ENCODE peak calls at places on chromosomes 6 and 20, in seven cellular contexts. One of them, this sample, is unnamed. For H3K4me1, the result is how much of the 10 kb centered on the place peaks cover.

GRCh38 chr6:75098709-75099108 is 107.1 kb downstream of the COL12A1 start:
- DNase-seq in sigmoid colon: peak
- DNase-seq in endothelial cell of umbilical vein: peak
- DNase-seq in A549: peak
- DNase-seq in IMR-90: peak
- DNase-seq in stomach: peak
- DNase-seq in heart left ventricle: peak
- DNase-seq in this sample: peak

GRCh38 chr6:6494677-6495076 is 93.8 kb upstream of the LY86 start:
- DNase-seq in sigmoid colon: no peak
- DNase-seq in endothelial cell of umbilical vein: no peak
- DNase-seq in A549: peak
- DNase-seq in IMR-90: no peak
- DNase-seq in stomach: peak
- DNase-seq in heart left ventricle: peak
- DNase-seq in this sample: peak

GRCh38 chr6:144302701-144303351 is 17.7 kb downstream of the UTRN start:
- DNase-seq in sigmoid colon: no peak
- DNase-seq in endothelial cell of umbilical vein: no peak
- DNase-seq in A549: no peak
- DNase-seq in IMR-90: peak
- DNase-seq in stomach: no peak
- DNase-seq in heart left ventricle: no peak
- DNase-seq in this sample: no peak

GRCh38 chr6:72080260-72080941 is 194.1 kb downstream of the RIMS1 start:
- DNase-seq in sigmoid colon: no peak
- DNase-seq in endothelial cell of umbilical vein: no peak
- DNase-seq in A549: no peak
- DNase-seq in IMR-90: no peak
- DNase-seq in stomach: no peak
- DNase-seq in heart left ventricle: no peak
- DNase-seq in this sample: no peak

GRCh38 chr6:87590989-87591388 is 1.1 kb downstream of the ORC3 start:
- DNase-seq in sigmoid colon: no peak
- DNase-seq in endothelial cell of umbilical vein: no peak
- DNase-seq in A549: no peak
- DNase-seq in IMR-90: peak
- DNase-seq in stomach: no peak
- DNase-seq in heart left ventricle: no peak
- DNase-seq in this sample: no peak

GRCh38 chr6:134229520-134229919 is 88.4 kb downstream of the SGK1 start:
- DNase-seq in sigmoid colon: no peak
- DNase-seq in endothelial cell of umbilical vein: no peak
- DNase-seq in A549: no peak
- DNase-seq in IMR-90: no peak
- DNase-seq in stomach: no peak
- DNase-seq in heart left ventricle: no peak
- DNase-seq in this sample: no peak

GRCh38 chr6:165725201-165725600 is 62.2 kb upstream of the PDE10A start:
- DNase-seq in sigmoid colon: no peak
- DNase-seq in endothelial cell of umbilical vein: no peak
- DNase-seq in A549: peak
- DNase-seq in IMR-90: no peak
- DNase-seq in stomach: no peak
- DNase-seq in heart left ventricle: no peak
- DNase-seq in this sample: no peak

GRCh38 chr20:5807431-5807830 is 57.2 kb downstream of the SHLD1 start:
- DNase-seq in sigmoid colon: no peak
- DNase-seq in endothelial cell of umbilical vein: no peak
- DNase-seq in A549: no peak
- DNase-seq in IMR-90: no peak
- DNase-seq in stomach: no peak
- DNase-seq in heart left ventricle: no peak
- DNase-seq in this sample: no peak

GRCh38 chr6:227074-227782 is 65.1 kb upstream of the DUSP22 start:
- DNase-seq in sigmoid colon: no peak
- DNase-seq in endothelial cell of umbilical vein: no peak
- DNase-seq in A549: no peak
- DNase-seq in IMR-90: no peak
- DNase-seq in stomach: no peak
- DNase-seq in heart left ventricle: no peak
- DNase-seq in this sample: no peak

GRCh38 chr6:52620906-52621190 is 44.0 kb upstream of the TRAM2 start:
- DNase-seq in sigmoid colon: no peak
- DNase-seq in endothelial cell of umbilical vein: no peak
- DNase-seq in A549: no peak
- DNase-seq in IMR-90: no peak
- DNase-seq in stomach: no peak
- DNase-seq in heart left ventricle: no peak
- DNase-seq in this sample: no peak

GRCh38 chr6:26033132-26033941 is 53.9 kb upstream of the HFE start:
- DNase-seq in sigmoid colon: peak
- DNase-seq in endothelial cell of umbilical vein: peak
- DNase-seq in A549: peak
- DNase-seq in IMR-90: peak
- DNase-seq in stomach: peak
- DNase-seq in heart left ventricle: peak
- DNase-seq in this sample: peak

GRCh38 chr6:88609973-88610372 is 353.4 kb downstream of the RNGTT start:
- DNase-seq in sigmoid colon: no peak
- DNase-seq in endothelial cell of umbilical vein: no peak
- DNase-seq in A549: no peak
- DNase-seq in IMR-90: no peak
- DNase-seq in stomach: no peak
- DNase-seq in heart left ventricle: no peak
- DNase-seq in this sample: no peak

GRCh38 chr6:27556406-27556805 is 83.5 kb upstream of the ZNF184 start:
- DNase-seq in sigmoid colon: no peak
- DNase-seq in endothelial cell of umbilical vein: no peak
- DNase-seq in A549: no peak
- DNase-seq in IMR-90: no peak
- DNase-seq in stomach: no peak
- DNase-seq in heart left ventricle: no peak
- DNase-seq in this sample: no peak

GRCh38 chr20:32028647-32029372 is 18.6 kb downstream of the CCM2L start:
- DNase-seq in sigmoid colon: no peak
- DNase-seq in endothelial cell of umbilical vein: no peak
- DNase-seq in A549: no peak
- DNase-seq in IMR-90: no peak
- DNase-seq in stomach: no peak
- DNase-seq in heart left ventricle: no peak
- DNase-seq in this sample: no peak

GRCh38 chr20:47013606-47014005 is 119.0 kb downstream of the EYA2 start:
- DNase-seq in sigmoid colon: no peak
- DNase-seq in endothelial cell of umbilical vein: no peak
- DNase-seq in A549: no peak
- DNase-seq in IMR-90: no peak
- DNase-seq in stomach: no peak
- DNase-seq in heart left ventricle: no peak
- DNase-seq in this sample: no peak

GRCh38 chr6:1625352-1625773 is 15.6 kb downstream of the FOXC1 start:
- DNase-seq in sigmoid colon: no peak
- DNase-seq in endothelial cell of umbilical vein: peak
- DNase-seq in A549: no peak
- DNase-seq in IMR-90: peak
- DNase-seq in stomach: no peak
- DNase-seq in heart left ventricle: no peak
- DNase-seq in this sample: no peak

GRCh38 chr6:14270925-14271791 is 153.6 kb downstream of the CD83 start:
- DNase-seq in sigmoid colon: no peak
- DNase-seq in endothelial cell of umbilical vein: no peak
- DNase-seq in A549: peak
- DNase-seq in IMR-90: peak
- DNase-seq in stomach: peak
- DNase-seq in heart left ventricle: peak
- DNase-seq in this sample: no peak

GRCh38 chr20:31968299-31969126 is 562 bp downstream of the XKR7 start:
- DNase-seq in sigmoid colon: no peak
- DNase-seq in endothelial cell of umbilical vein: peak
- DNase-seq in A549: peak
- DNase-seq in IMR-90: peak
- DNase-seq in stomach: peak
- DNase-seq in heart left ventricle: peak
- DNase-seq in this sample: peak

GRCh38 chr6:10215711-10216110 is 199.2 kb downstream of the TFAP2A start:
- DNase-seq in sigmoid colon: no peak
- DNase-seq in endothelial cell of umbilical vein: no peak
- DNase-seq in A549: no peak
- DNase-seq in IMR-90: no peak
- DNase-seq in stomach: no peak
- DNase-seq in heart left ventricle: no peak
- DNase-seq in this sample: no peak

GRCh38 chr20:61951695-61952533 is 113.8 kb downstream of the TAF4 start:
- DNase-seq in sigmoid colon: peak
- DNase-seq in endothelial cell of umbilical vein: peak
- DNase-seq in A549: no peak
- DNase-seq in IMR-90: peak
- DNase-seq in stomach: no peak
- DNase-seq in heart left ventricle: peak
- DNase-seq in this sample: peak

GRCh38 chr6:166998256-166999144 is 697 bp upstream of the CEP43 start:
- DNase-seq in sigmoid colon: peak
- DNase-seq in endothelial cell of umbilical vein: peak
- DNase-seq in A549: peak
- DNase-seq in IMR-90: no peak
- DNase-seq in stomach: peak
- DNase-seq in heart left ventricle: peak
- DNase-seq in this sample: peak

GRCh38 chr6:16762547-16763477 is 1.6 kb upstream of the ATXN1 start:
- DNase-seq in sigmoid colon: peak
- DNase-seq in endothelial cell of umbilical vein: peak
- DNase-seq in A549: peak
- DNase-seq in IMR-90: peak
- DNase-seq in stomach: peak
- DNase-seq in heart left ventricle: peak
- DNase-seq in this sample: peak

GRCh38 chr20:6898928-6899327 is 131.4 kb downstream of the BMP2 start:
- DNase-seq in sigmoid colon: no peak
- DNase-seq in endothelial cell of umbilical vein: no peak
- DNase-seq in A549: no peak
- DNase-seq in IMR-90: no peak
- DNase-seq in stomach: no peak
- DNase-seq in heart left ventricle: no peak
- DNase-seq in this sample: no peak

GRCh38 chr20:7980332-7981046 is 39.1 kb downstream of the TMX4 start:
- DNase-seq in sigmoid colon: no peak
- DNase-seq in endothelial cell of umbilical vein: peak
- DNase-seq in A549: peak
- DNase-seq in IMR-90: peak
- DNase-seq in stomach: no peak
- DNase-seq in heart left ventricle: no peak
- DNase-seq in this sample: peak

GRCh38 chr6:37576336-37576737 is 76.6 kb upstream of the CCDC167 start:
- DNase-seq in sigmoid colon: no peak
- DNase-seq in endothelial cell of umbilical vein: no peak
- DNase-seq in A549: peak
- DNase-seq in IMR-90: peak
- DNase-seq in stomach: no peak
- DNase-seq in heart left ventricle: no peak
- DNase-seq in this sample: no peak

GRCh38 chr6:37141291-37142046 is 28.5 kb upstream of the PIM1 start:
- DNase-seq in sigmoid colon: peak
- DNase-seq in endothelial cell of umbilical vein: no peak
- DNase-seq in A549: no peak
- DNase-seq in IMR-90: peak
- DNase-seq in stomach: no peak
- DNase-seq in heart left ventricle: no peak
- DNase-seq in this sample: no peak

GRCh38 chr6:112259337-112259675 is 4.9 kb upstream of the LAMA4 start:
- DNase-seq in sigmoid colon: no peak
- DNase-seq in endothelial cell of umbilical vein: no peak
- DNase-seq in A549: no peak
- DNase-seq in IMR-90: no peak
- DNase-seq in stomach: no peak
- DNase-seq in heart left ventricle: no peak
- DNase-seq in this sample: no peak

GRCh38 chr20:57581202-57582028 is 20.5 kb downstream of the PCK1 start:
- DNase-seq in sigmoid colon: no peak
- DNase-seq in endothelial cell of umbilical vein: no peak
- DNase-seq in A549: no peak
- DNase-seq in IMR-90: no peak
- DNase-seq in stomach: no peak
- DNase-seq in heart left ventricle: no peak
- DNase-seq in this sample: no peak
- H3K4me1 ChIP-seq in sigmoid colon: under half
- H3K4me1 ChIP-seq in endothelial cell of umbilical vein: under half
- H3K4me1 ChIP-seq in A549: under half
- H3K4me1 ChIP-seq in IMR-90: under half
- H3K4me1 ChIP-seq in stomach: under half
- H3K4me1 ChIP-seq in heart left ventricle: under half
- H3K4me1 ChIP-seq in this sample: under half

GRCh38 chr6:153814136-153814535 is 224.9 kb upstream of the OPRM1 start:
- DNase-seq in sigmoid colon: no peak
- DNase-seq in endothelial cell of umbilical vein: no peak
- DNase-seq in A549: no peak
- DNase-seq in IMR-90: no peak
- DNase-seq in stomach: no peak
- DNase-seq in heart left ventricle: no peak
- DNase-seq in this sample: no peak

DNA sequence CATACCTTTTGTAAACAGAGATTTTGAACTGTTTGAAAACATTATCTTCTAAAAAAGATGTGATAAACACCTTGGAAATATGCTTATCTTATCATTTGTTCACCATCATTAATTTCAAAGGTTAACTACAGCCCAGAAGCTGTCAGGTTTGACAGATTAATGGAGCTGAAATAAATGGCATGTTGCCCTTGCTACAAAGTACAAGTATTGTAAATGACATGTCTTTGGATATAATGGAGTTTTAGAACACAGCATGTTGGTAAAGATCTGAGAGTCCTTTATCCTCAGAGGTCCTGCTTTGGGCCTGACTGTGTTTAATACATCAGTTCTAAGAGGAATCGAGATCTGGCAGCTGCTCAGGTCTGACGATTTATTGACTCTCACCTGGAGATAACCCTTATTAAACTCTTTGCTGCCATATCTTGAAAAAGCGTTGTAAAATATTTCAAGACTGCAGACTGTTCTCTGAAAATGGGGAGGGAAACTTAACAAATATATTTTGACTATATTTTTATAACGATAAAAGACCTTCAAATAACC is 222.7 kb upstream of the OPRM1 start:
- DNase-seq in sigmoid colon: no peak
- DNase-seq in endothelial cell of umbilical vein: no peak
- DNase-seq in A549: no peak
- DNase-seq in IMR-90: no peak
- DNase-seq in stomach: peak
- DNase-seq in heart left ventricle: no peak
- DNase-seq in this sample: no peak
- TF ChIP-seq POLR2A in sigmoid colon: no peak
- TF ChIP-seq POLR2A in endothelial cell of umbilical vein: no peak
- TF ChIP-seq POLR2A in A549: no peak
- TF ChIP-seq POLR2A in IMR-90: no peak
- TF ChIP-seq POLR2A in stomach: no peak
- TF ChIP-seq POLR2A in heart left ventricle: no peak
- TF ChIP-seq POLR2A in this sample: no peak

GRCh38 chr20:3932277-3933073 is 43.3 kb downstream of the PANK2 start:
- DNase-seq in sigmoid colon: no peak
- DNase-seq in endothelial cell of umbilical vein: peak
- DNase-seq in A549: no peak
- DNase-seq in IMR-90: peak
- DNase-seq in stomach: no peak
- DNase-seq in heart left ventricle: no peak
- DNase-seq in this sample: no peak
- H3K4me1 ChIP-seq in sigmoid colon: under half
- H3K4me1 ChIP-seq in endothelial cell of umbilical vein: under half
- H3K4me1 ChIP-seq in A549: under half
- H3K4me1 ChIP-seq in IMR-90: under half
- H3K4me1 ChIP-seq in stomach: under half
- H3K4me1 ChIP-seq in heart left ventricle: under half
- H3K4me1 ChIP-seq in this sample: under half

GRCh38 chr20:36773548-36774242 is at the start of gene DSN1:
- DNase-seq in sigmoid colon: peak
- DNase-seq in endothelial cell of umbilical vein: peak
- DNase-seq in A549: peak
- DNase-seq in IMR-90: peak
- DNase-seq in stomach: peak
- DNase-seq in heart left ventricle: peak
- DNase-seq in this sample: peak
- TF ChIP-seq POLR2A in sigmoid colon: peak
- TF ChIP-seq POLR2A in endothelial cell of umbilical vein: peak
- TF ChIP-seq POLR2A in A549: peak
- TF ChIP-seq POLR2A in IMR-90: peak
- TF ChIP-seq POLR2A in stomach: no peak
- TF ChIP-seq POLR2A in heart left ventricle: peak
- TF ChIP-seq POLR2A in this sample: peak